ENCODE peak calls at places on chromosomes 3 and 15, in five cellular contexts. J is PC-3, F is adrenal gland, Z is A673, R is body of pancreas. X is an unnamed sample.

GRCh38 chr15:100777821-100778220 is 101.8 kb upstream of the ALDH1A3 start:
- DNase-seq in J (no peak), Z (no peak), F (no peak), R (no peak), X (no peak)

GRCh38 chr3:33758874-33759273 is 39.6 kb upstream of the PDCD6IP start:
- DNase-seq in F (no peak), Z (no peak), R (no peak), J (no peak), X (no peak)

GRCh38 chr15:63655683-63656372 is 58.6 kb downstream of the FBXL22 start:
- DNase-seq in R (no peak), F (no peak), J (no peak), Z (no peak), X (no peak)

GRCh38 chr15:33119263-33119662 is 75.3 kb downstream of the FMN1 start:
- DNase-seq in Z (no peak), R (no peak), F (no peak), J (peak; percentile 46), X (no peak)

GRCh38 chr15:87604857-87605446 is 651.6 kb downstream of the NTRK3 start:
- DNase-seq in Z (peak; percentile 26), J (peak; percentile 7), R (no peak), F (no peak), X (peak; percentile 55)

GRCh38 chr3:108494862-108495531 is 15.4 kb downstream of the MYH15 start:
- DNase-seq in Z (peak; percentile 77), F (no peak), J (no peak), R (no peak), X (no peak)

GRCh38 chr3:39559543-39559942 is 92.1 kb downstream of the MOBP start:
- DNase-seq in R (no peak), F (no peak), J (no peak), Z (no peak), X (no peak)

GRCh38 chr3:143562789-143563188 is 285.5 kb downstream of the SLC9A9 start:
- DNase-seq in R (no peak), J (no peak), F (no peak), Z (no peak), X (no peak)

GRCh38 chr3:152100491-152101086 is 168.1 kb upstream of the MBNL1 start:
- DNase-seq in R (no peak), Z (no peak), J (no peak), F (no peak), X (peak; percentile 26)

GRCh38 chr15:76988874-76989780 is 5.8 kb upstream of the PSTPIP1 start:
- DNase-seq in Z (no peak), J (no peak), R (peak; percentile 8), F (no peak), X (no peak)

GRCh38 chr3:85567074-85567676 is 608.4 kb downstream of the CADM2 start:
- DNase-seq in Z (peak; percentile 68), J (peak; percentile 71), R (peak; percentile 40), F (peak; percentile 24), X (peak; percentile 80)

GRCh38 chr3:10380906-10381795 is 60.2 kb upstream of the SEC13 start:
- DNase-seq in J (peak; percentile 59), F (no peak), Z (no peak), R (no peak), X (no peak)

GRCh38 chr3:73784647-73785420 is 160.1 kb upstream of the PDZRN3 start:
- DNase-seq in R (no peak), F (no peak), J (no peak), Z (no peak), X (no peak)

GRCh38 chr15:60520041-60520824 is 41.3 kb upstream of the ICE2 start:
- DNase-seq in Z (no peak), F (no peak), R (no peak), J (peak; percentile 93), X (no peak)

DNA sequence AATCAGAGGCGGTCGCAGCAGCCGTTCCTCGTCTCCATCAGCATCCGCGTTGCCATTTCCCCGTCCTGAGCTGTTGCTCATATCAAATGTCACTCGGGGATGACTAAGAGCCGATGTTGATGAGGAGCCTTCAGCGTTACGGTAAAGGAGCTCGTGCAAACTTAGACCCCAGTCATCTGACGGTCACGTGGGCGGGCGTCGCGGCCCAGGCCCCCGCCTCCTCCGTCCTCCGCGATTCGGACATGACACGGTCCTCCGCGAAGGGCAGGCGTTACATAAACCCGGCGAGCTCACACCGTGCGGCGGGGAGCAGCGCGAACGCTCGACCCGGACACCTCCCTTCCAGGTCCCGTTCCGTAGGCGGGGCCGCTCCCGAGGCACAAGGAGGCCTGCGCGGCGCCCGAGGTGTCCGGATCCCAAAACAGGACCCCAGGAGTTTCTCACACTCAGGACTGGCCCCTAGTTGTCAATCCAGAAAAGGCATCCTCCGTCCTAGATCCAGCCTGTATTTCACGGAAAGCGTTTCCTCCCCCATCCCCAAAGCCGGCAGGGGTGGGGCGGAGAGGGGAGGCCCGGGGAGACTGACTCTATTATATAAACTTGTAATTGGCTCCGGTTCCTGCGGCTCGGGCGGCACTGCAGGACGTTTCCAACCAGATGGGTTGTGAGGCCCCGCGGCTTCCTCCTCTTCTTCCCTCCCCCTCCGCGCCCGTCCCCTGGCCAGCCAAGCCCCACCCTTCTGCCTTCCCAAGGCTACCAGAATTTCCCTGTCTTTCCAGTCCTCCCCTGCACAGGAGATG is 100.0 kb upstream of the IGF1R start:
- DNase-seq in J (no peak), R (peak; percentile 69), Z (peak; percentile 55), F (peak; percentile 49), X (peak; percentile 76)
- TF ChIP-seq CTCF in J (no peak), R (peak; percentile 15), Z (peak; percentile 17), F (no peak), X (peak; percentile 21)

GRCh38 chr15:26158176-26158575 is 295.0 kb upstream of the ATP10A start:
- DNase-seq in R (no peak), Z (no peak), J (no peak), F (no peak), X (no peak)
- H3K9me3 ChIP-seq in R (no peaks in the 10 kb centered on the region), Z (peaks cover 43% of the 10 kb centered on the region), J (peaks cover 2% of the 10 kb centered on the region), F (no peaks in the 10 kb centered on the region), X (no peaks in the 10 kb centered on the region)

GRCh38 chr15:94432279-94432678 is 200.9 kb downstream of the MCTP2 start:
- DNase-seq in F (no peak), Z (no peak), R (no peak), J (no peak), X (no peak)
- H3K4me1 ChIP-seq in F (no peaks in the 10 kb centered on the region), Z (no peaks in the 10 kb centered on the region), R (no peaks in the 10 kb centered on the region), J (no peaks in the 10 kb centered on the region), X (no peaks in the 10 kb centered on the region)

DNA sequence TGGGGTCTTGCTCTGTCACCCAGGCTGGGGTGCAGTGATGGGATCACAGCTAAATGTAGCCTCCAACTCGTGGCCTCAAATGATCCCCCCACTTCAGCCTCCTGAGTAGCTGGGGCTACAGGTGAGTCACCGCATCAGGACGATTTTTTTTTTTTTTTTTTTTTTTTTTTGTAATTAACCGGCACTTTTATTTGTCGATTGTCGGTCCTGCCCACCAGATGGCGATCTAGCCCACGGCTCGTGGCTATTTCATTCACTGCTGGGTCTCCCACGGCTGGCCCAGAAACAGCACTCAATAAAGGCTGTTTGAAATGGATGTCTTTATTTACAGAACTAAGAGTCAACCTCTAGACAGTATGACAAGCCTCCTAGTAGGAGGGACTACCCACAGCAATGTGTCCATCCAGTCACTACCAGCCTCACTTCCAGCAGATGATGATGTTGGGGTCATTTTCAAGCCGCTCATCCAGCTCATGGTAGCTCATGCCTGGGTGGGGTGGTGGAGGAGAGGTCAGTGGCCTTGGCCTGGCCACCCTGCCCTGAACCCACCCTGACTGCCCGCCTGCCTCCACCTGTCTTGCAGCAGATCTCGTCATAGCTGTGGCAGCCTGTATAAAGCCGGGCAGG is 1.8 kb upstream of the ZMYND10 start:
- DNase-seq in F (peak; percentile 69), R (peak; percentile 83), J (peak; percentile 89), Z (peak; percentile 68), X (peak; percentile 77)
- TF ChIP-seq CTCF in F (peak; percentile 50), R (peak; percentile 76), J (peak; percentile 78), Z (peak; percentile 60), X (peak; percentile 64)

GRCh38 chr3:44734646-44735168 is 5.3 kb downstream of the ZNF501 start:
- DNase-seq in F (no peak), Z (no peak), J (no peak), R (no peak), X (no peak)

GRCh38 chr3:44729384-44729910 is at the start of gene ZNF501:
- DNase-seq in F (peak; percentile 85), J (no peak), R (peak; percentile 94), Z (peak; percentile 85), X (peak; percentile 93)
- H3K9me3 ChIP-seq in F (peaks cover 9% of the 10 kb centered on the region), J (peaks cover 60% of the 10 kb centered on the region), R (no peaks in the 10 kb centered on the region), Z (peaks cover 36% of the 10 kb centered on the region), X (no peaks in the 10 kb centered on the region)

DNA sequence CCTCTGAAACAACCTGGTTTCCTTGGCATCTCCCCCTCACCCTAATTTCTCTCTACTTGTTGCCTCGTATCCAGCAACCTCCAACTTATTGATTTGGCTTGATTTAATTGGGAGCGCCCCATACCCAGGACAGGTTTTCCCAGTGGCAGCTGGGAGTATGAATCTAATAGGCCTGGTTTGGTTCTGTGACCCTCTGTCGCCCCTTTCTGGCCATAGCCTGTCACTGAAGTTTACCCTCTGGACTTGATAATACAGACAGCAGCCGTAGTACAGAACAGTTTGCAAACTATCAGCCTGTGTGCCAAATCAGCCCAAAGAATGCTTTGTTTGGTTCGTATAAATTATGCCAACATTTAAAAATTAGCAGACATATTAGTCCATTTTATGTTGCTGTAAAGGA is 525.1 kb upstream of the GOLIM4 start:
- DNase-seq in Z (peak; percentile 45), J (peak; percentile 58), R (peak; percentile 16), F (no peak), X (peak; percentile 76)
- H3K4me1 ChIP-seq in Z (no peaks in the 10 kb centered on the region), J (no peaks in the 10 kb centered on the region), R (no peaks in the 10 kb centered on the region), F (no peaks in the 10 kb centered on the region), X (peaks cover 70% of the 10 kb centered on the region)

DNA sequence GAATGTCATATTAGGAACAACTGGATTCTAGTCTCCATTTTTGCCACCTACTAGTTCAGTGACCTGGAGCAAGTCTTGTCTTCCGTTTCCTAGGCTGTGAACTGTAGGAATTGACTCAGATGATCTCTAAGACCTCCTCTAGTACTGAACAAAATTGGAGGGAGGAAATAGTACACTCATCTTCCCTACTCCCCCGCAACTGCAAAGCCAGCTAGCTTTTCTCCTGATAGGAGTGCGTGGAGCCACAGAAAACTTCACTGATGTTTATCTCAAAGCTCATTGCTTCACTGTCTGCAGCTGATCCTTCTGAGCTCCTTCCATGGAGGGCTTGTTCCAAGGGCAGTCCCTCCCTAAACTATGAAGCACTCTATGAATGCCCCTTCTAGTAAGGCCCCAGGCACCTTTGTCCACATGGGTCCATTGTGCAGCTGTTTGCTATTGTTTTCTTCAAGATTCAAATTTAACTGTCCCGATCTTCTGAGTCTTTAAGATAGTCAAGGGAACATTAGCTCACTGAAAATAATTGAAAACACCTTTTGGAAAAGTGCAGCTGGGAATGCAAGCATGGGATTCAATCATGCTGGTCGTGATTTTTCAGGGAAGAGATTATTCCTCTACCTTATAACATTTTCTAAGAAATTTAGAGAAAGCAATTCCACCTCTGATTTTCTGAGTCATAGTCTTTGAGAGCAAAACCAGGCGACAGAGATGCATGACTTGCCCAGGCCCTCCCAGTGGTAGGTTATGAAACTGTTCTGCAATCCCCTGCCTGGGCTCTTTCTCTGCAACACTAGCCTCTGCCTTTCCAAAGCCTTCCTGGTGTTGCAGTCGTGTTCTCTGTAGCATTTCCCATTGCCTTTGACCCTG is 24.3 kb downstream of the FILIP1L start:
- DNase-seq in R (no peak), Z (peak; percentile 56), F (no peak), J (peak; percentile 67), X (peak; percentile 76)
- TF ChIP-seq CTCF in R (peak; percentile 26), Z (peak; percentile 49), F (peak; percentile 34), J (peak; percentile 69), X (peak; percentile 68)

GRCh38 chr3:138560501-138560900 is 33.6 kb downstream of the CEP70 start:
- DNase-seq in J (no peak), F (no peak), R (no peak), Z (no peak), X (no peak)

GRCh38 chr3:138559134-138559533 is 34.9 kb downstream of the CEP70 start:
- DNase-seq in Z (no peak), R (no peak), J (no peak), F (no peak), X (no peak)
- H3K9me3 ChIP-seq in Z (no peaks in the 10 kb centered on the region), R (no peaks in the 10 kb centered on the region), J (no peaks in the 10 kb centered on the region), F (no peaks in the 10 kb centered on the region), X (no peaks in the 10 kb centered on the region)

GRCh38 chr15:34241376-34242350 is 16.8 kb downstream of the EMC4 start:
- DNase-seq in F (no peak), J (peak; percentile 75), Z (peak; percentile 31), R (peak; percentile 22), X (peak; percentile 48)
- H3K4me1 ChIP-seq in F (no peaks in the 10 kb centered on the region), J (peaks cover 38% of the 10 kb centered on the region), Z (no peaks in the 10 kb centered on the region), R (no peaks in the 10 kb centered on the region), X (no peaks in the 10 kb centered on the region)